ENCODE peak calls at places on chromosome 6, in ten cellular contexts. One of them, this sample, is unnamed. For H3K36me3 and H3K4me1, the result is how much of the 10 kb centered on the place peaks cover.

GRCh38 chr6:84645000-84645399 is 119.4 kb downstream of the TBX18 start:
- DNase-seq in Karpas-422: no peak
- DNase-seq in fibroblast of lung: peak
- DNase-seq in SK-N-SH: no peak
- DNase-seq in PC-3: peak
- DNase-seq in mesendoderm: no peak
- DNase-seq in GM23248: peak
- DNase-seq in kidney: no peak
- DNase-seq in trophoblast cell: no peak
- DNase-seq in mammary epithelial cell: peak
- DNase-seq in this sample: no peak

GRCh38 chr6:143689852-143690251 is 12.1 kb downstream of the PHACTR2 start:
- DNase-seq in GM23248: no peak
- DNase-seq in mammary epithelial cell: peak
- DNase-seq in fibroblast of lung: peak
- DNase-seq in SK-N-SH: no peak
- DNase-seq in trophoblast cell: peak
- DNase-seq in mesendoderm: no peak
- DNase-seq in kidney: no peak
- DNase-seq in PC-3: peak
- DNase-seq in Karpas-422: no peak
- DNase-seq in this sample: no peak

GRCh38 chr6:32179746-32180405 is 1.7 kb downstream of the RNF5 start:
- DNase-seq in PC-3: no peak
- DNase-seq in kidney: peak
- DNase-seq in SK-N-SH: no peak
- DNase-seq in fibroblast of lung: no peak
- DNase-seq in Karpas-422: no peak
- DNase-seq in GM23248: no peak
- DNase-seq in mammary epithelial cell: no peak
- DNase-seq in trophoblast cell: no peak
- DNase-seq in mesendoderm: no peak
- DNase-seq in this sample: no peak

GRCh38 chr6:88585081-88585692 is 378.2 kb downstream of the RNGTT start:
- DNase-seq in kidney: no peak
- DNase-seq in fibroblast of lung: no peak
- DNase-seq in mammary epithelial cell: no peak
- DNase-seq in mesendoderm: no peak
- DNase-seq in SK-N-SH: no peak
- DNase-seq in PC-3: no peak
- DNase-seq in Karpas-422: no peak
- DNase-seq in trophoblast cell: no peak
- DNase-seq in GM23248: peak
- DNase-seq in this sample: no peak

GRCh38 chr6:143940011-143940597 is 68.0 kb downstream of the PLAGL1 start:
- DNase-seq in mammary epithelial cell: peak
- DNase-seq in PC-3: peak
- DNase-seq in Karpas-422: peak
- DNase-seq in kidney: no peak
- DNase-seq in mesendoderm: peak
- DNase-seq in fibroblast of lung: peak
- DNase-seq in trophoblast cell: peak
- DNase-seq in SK-N-SH: peak
- DNase-seq in GM23248: peak
- DNase-seq in this sample: no peak

GRCh38 chr6:153012856-153013255 is 10.3 kb upstream of the MTRF1L start:
- DNase-seq in kidney: no peak
- DNase-seq in Karpas-422: no peak
- DNase-seq in fibroblast of lung: no peak
- DNase-seq in mammary epithelial cell: no peak
- DNase-seq in mesendoderm: no peak
- DNase-seq in GM23248: no peak
- DNase-seq in PC-3: no peak
- DNase-seq in trophoblast cell: no peak
- DNase-seq in SK-N-SH: no peak
- DNase-seq in this sample: no peak

GRCh38 chr6:25089442-25089841 is 153.7 kb upstream of the RIPOR2 start:
- DNase-seq in trophoblast cell: no peak
- DNase-seq in kidney: no peak
- DNase-seq in mesendoderm: no peak
- DNase-seq in Karpas-422: no peak
- DNase-seq in SK-N-SH: no peak
- DNase-seq in PC-3: no peak
- DNase-seq in fibroblast of lung: peak
- DNase-seq in GM23248: peak
- DNase-seq in mammary epithelial cell: peak
- DNase-seq in this sample: no peak

GRCh38 chr6:9464583-9464982 is 950.3 kb downstream of the TFAP2A start:
- DNase-seq in Karpas-422: no peak
- DNase-seq in fibroblast of lung: no peak
- DNase-seq in PC-3: no peak
- DNase-seq in GM23248: no peak
- DNase-seq in mammary epithelial cell: no peak
- DNase-seq in trophoblast cell: no peak
- DNase-seq in kidney: no peak
- DNase-seq in SK-N-SH: no peak
- DNase-seq in mesendoderm: no peak
- DNase-seq in this sample: no peak

GRCh38 chr6:52403627-52404026 is 16.5 kb upstream of the EFHC1 start:
- DNase-seq in Karpas-422: no peak
- DNase-seq in PC-3: peak
- DNase-seq in trophoblast cell: peak
- DNase-seq in SK-N-SH: peak
- DNase-seq in GM23248: no peak
- DNase-seq in fibroblast of lung: no peak
- DNase-seq in kidney: no peak
- DNase-seq in mammary epithelial cell: peak
- DNase-seq in mesendoderm: no peak
- DNase-seq in this sample: no peak

GRCh38 chr6:43508481-43509141 is 1.5 kb downstream of the LRRC73 start:
- DNase-seq in trophoblast cell: no peak
- DNase-seq in mesendoderm: no peak
- DNase-seq in kidney: no peak
- DNase-seq in SK-N-SH: no peak
- DNase-seq in fibroblast of lung: no peak
- DNase-seq in Karpas-422: peak
- DNase-seq in PC-3: no peak
- DNase-seq in mammary epithelial cell: no peak
- DNase-seq in GM23248: no peak
- DNase-seq in this sample: no peak
- H3K9ac ChIP-seq in trophoblast cell: peak
- H3K9ac ChIP-seq in mesendoderm: no peak
- H3K9ac ChIP-seq in kidney: no peak
- H3K9ac ChIP-seq in SK-N-SH: no peak
- H3K9ac ChIP-seq in fibroblast of lung: no peak
- H3K9ac ChIP-seq in Karpas-422: peak
- H3K9ac ChIP-seq in PC-3: no peak
- H3K9ac ChIP-seq in mammary epithelial cell: no peak
- H3K9ac ChIP-seq in GM23248: no peak
- H3K9ac ChIP-seq in this sample: no peak

GRCh38 chr6:56507517-56507916 is 135.2 kb downstream of the DST start:
- DNase-seq in PC-3: no peak
- DNase-seq in SK-N-SH: no peak
- DNase-seq in GM23248: no peak
- DNase-seq in kidney: no peak
- DNase-seq in trophoblast cell: no peak
- DNase-seq in mammary epithelial cell: no peak
- DNase-seq in fibroblast of lung: no peak
- DNase-seq in mesendoderm: no peak
- DNase-seq in Karpas-422: no peak
- DNase-seq in this sample: no peak

GRCh38 chr6:56505861-56506260 is 136.8 kb downstream of the DST start:
- DNase-seq in PC-3: no peak
- DNase-seq in GM23248: no peak
- DNase-seq in SK-N-SH: no peak
- DNase-seq in Karpas-422: no peak
- DNase-seq in mesendoderm: no peak
- DNase-seq in trophoblast cell: no peak
- DNase-seq in kidney: no peak
- DNase-seq in mammary epithelial cell: no peak
- DNase-seq in fibroblast of lung: no peak
- DNase-seq in this sample: no peak

GRCh38 chr6:56511591-56511990 is 131.1 kb downstream of the DST start:
- DNase-seq in Karpas-422: no peak
- DNase-seq in SK-N-SH: no peak
- DNase-seq in kidney: no peak
- DNase-seq in fibroblast of lung: no peak
- DNase-seq in trophoblast cell: no peak
- DNase-seq in mammary epithelial cell: no peak
- DNase-seq in GM23248: no peak
- DNase-seq in mesendoderm: no peak
- DNase-seq in PC-3: no peak
- DNase-seq in this sample: no peak

GRCh38 chr6:56510984-56511531 is 131.6 kb downstream of the DST start:
- DNase-seq in mesendoderm: peak
- DNase-seq in kidney: no peak
- DNase-seq in mammary epithelial cell: no peak
- DNase-seq in PC-3: no peak
- DNase-seq in fibroblast of lung: peak
- DNase-seq in trophoblast cell: no peak
- DNase-seq in GM23248: no peak
- DNase-seq in Karpas-422: no peak
- DNase-seq in SK-N-SH: no peak
- DNase-seq in this sample: no peak

GRCh38 chr6:56509031-56509430 is 133.7 kb downstream of the DST start:
- DNase-seq in fibroblast of lung: peak
- DNase-seq in Karpas-422: no peak
- DNase-seq in GM23248: no peak
- DNase-seq in mesendoderm: no peak
- DNase-seq in trophoblast cell: no peak
- DNase-seq in SK-N-SH: no peak
- DNase-seq in mammary epithelial cell: no peak
- DNase-seq in kidney: no peak
- DNase-seq in PC-3: no peak
- DNase-seq in this sample: no peak
- H3K36me3 ChIP-seq in fibroblast of lung: under half
- H3K36me3 ChIP-seq in Karpas-422: half or more
- H3K36me3 ChIP-seq in GM23248: half or more
- H3K36me3 ChIP-seq in mesendoderm: under half
- H3K36me3 ChIP-seq in trophoblast cell: under half
- H3K36me3 ChIP-seq in SK-N-SH: half or more
- H3K36me3 ChIP-seq in mammary epithelial cell: under half
- H3K36me3 ChIP-seq in kidney: under half
- H3K36me3 ChIP-seq in PC-3: under half
- H3K36me3 ChIP-seq in this sample: under half

GRCh38 chr6:26104457-26105108 is 17.4 kb downstream of the HFE start:
- DNase-seq in PC-3: peak
- DNase-seq in GM23248: no peak
- DNase-seq in fibroblast of lung: no peak
- DNase-seq in SK-N-SH: no peak
- DNase-seq in kidney: no peak
- DNase-seq in mesendoderm: peak
- DNase-seq in trophoblast cell: no peak
- DNase-seq in mammary epithelial cell: no peak
- DNase-seq in Karpas-422: no peak
- DNase-seq in this sample: no peak
- H3K4me1 ChIP-seq in PC-3: under half
- H3K4me1 ChIP-seq in GM23248: under half
- H3K4me1 ChIP-seq in fibroblast of lung: under half
- H3K4me1 ChIP-seq in SK-N-SH: under half
- H3K4me1 ChIP-seq in kidney: under half
- H3K4me1 ChIP-seq in mesendoderm: under half
- H3K4me1 ChIP-seq in trophoblast cell: under half
- H3K4me1 ChIP-seq in mammary epithelial cell: under half
- H3K4me1 ChIP-seq in Karpas-422: under half
- H3K4me1 ChIP-seq in this sample: under half

GRCh38 chr6:34554593-34555322 is 1.4 kb downstream of the SPDEF start:
- DNase-seq in Karpas-422: no peak
- DNase-seq in mammary epithelial cell: no peak
- DNase-seq in trophoblast cell: no peak
- DNase-seq in SK-N-SH: no peak
- DNase-seq in PC-3: peak
- DNase-seq in GM23248: no peak
- DNase-seq in kidney: peak
- DNase-seq in mesendoderm: no peak
- DNase-seq in fibroblast of lung: no peak
- DNase-seq in this sample: no peak
- H3K9ac ChIP-seq in Karpas-422: no peak
- H3K9ac ChIP-seq in mammary epithelial cell: no peak
- H3K9ac ChIP-seq in trophoblast cell: no peak
- H3K9ac ChIP-seq in SK-N-SH: no peak
- H3K9ac ChIP-seq in PC-3: peak
- H3K9ac ChIP-seq in GM23248: no peak
- H3K9ac ChIP-seq in kidney: no peak
- H3K9ac ChIP-seq in mesendoderm: no peak
- H3K9ac ChIP-seq in fibroblast of lung: no peak
- H3K9ac ChIP-seq in this sample: no peak

DNA sequence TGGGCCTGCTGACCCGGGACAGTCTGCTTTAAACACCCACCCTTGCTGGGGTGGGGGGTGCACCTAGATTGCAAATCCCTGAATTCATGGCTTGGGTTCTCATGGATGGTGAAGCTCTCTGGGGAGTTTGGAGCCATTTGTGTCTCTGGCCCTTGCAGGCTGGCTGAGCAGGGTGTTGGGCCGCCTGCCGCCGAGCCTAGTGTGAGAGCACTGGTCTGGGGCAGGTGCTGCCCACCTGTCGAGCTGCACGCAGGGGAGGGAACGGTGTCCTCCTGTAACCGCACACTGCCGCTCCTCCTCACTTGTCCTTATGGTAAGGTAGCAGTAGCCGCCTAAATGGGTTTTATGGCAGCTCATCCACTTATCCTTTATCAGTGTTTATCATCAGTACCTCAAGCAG is 143.9 kb downstream of the DTNBP1 start:
- DNase-seq in SK-N-SH: no peak
- DNase-seq in trophoblast cell: no peak
- DNase-seq in mesendoderm: no peak
- DNase-seq in kidney: peak
- DNase-seq in mammary epithelial cell: no peak
- DNase-seq in Karpas-422: no peak
- DNase-seq in GM23248: no peak
- DNase-seq in PC-3: no peak
- DNase-seq in fibroblast of lung: no peak
- DNase-seq in this sample: no peak
- H3K36me3 ChIP-seq in SK-N-SH: under half
- H3K36me3 ChIP-seq in trophoblast cell: under half
- H3K36me3 ChIP-seq in mesendoderm: under half
- H3K36me3 ChIP-seq in kidney: under half
- H3K36me3 ChIP-seq in mammary epithelial cell: under half
- H3K36me3 ChIP-seq in Karpas-422: under half
- H3K36me3 ChIP-seq in GM23248: under half
- H3K36me3 ChIP-seq in PC-3: under half
- H3K36me3 ChIP-seq in fibroblast of lung: under half
- H3K36me3 ChIP-seq in this sample: half or more